ENCODE peak calls at places on chromosomes 5 and 9, in seven cellular contexts. X is anterior cingulate cortex; N is midbrain; E is T-helper 1 cell; W is osteoblast; K is activated naive CD4-positive, alpha-beta T cell treated with Interleukin-2 at 50 U/mL for 16 hours; F is EL. B is an unnamed sample.

GRCh38 chr5:177476531-177477233 is 3.2 kb upstream of the DBN1 start:
- DNase-seq in X (no peak), N (no peak), E (no peak), W (peak), K (no peak), F (no peak), B (no peak)

GRCh38 chr5:170450041-170450660 is 53.7 kb upstream of the KCNIP1 start:
- DNase-seq in X (no peak), N (no peak), E (no peak), W (no peak), K (no peak), F (no peak), B (no peak)

GRCh38 chr5:118701796-118702195 is 286.6 kb downstream of the DTWD2 start:
- DNase-seq in X (no peak), N (no peak), E (no peak), W (no peak), K (no peak), F (peak), B (no peak)

GRCh38 chr9:122402403-122403268 is 31.8 kb downstream of the PTGS1 start:
- DNase-seq in X (no peak), N (no peak), E (peak), W (peak), K (no peak), F (peak), B (no peak)

GRCh38 chr9:5560439-5560838 is 50.1 kb downstream of the PDCD1LG2 start:
- DNase-seq in X (no peak), N (no peak), E (no peak), W (no peak), K (no peak), F (no peak), B (no peak)

GRCh38 chr9:89663264-89663970 is 58.6 kb downstream of the GADD45G start:
- DNase-seq in X (no peak), N (no peak), E (no peak), W (no peak), K (no peak), F (no peak), B (no peak)

GRCh38 chr5:96687812-96688453 is 25.8 kb downstream of the CAST start:
- DNase-seq in X (no peak), N (no peak), E (peak), W (peak), K (no peak), F (peak), B (no peak)

GRCh38 chr9:36029765-36030528 is 6.8 kb upstream of the RECK start:
- DNase-seq in X (no peak), N (no peak), E (no peak), W (peak), K (no peak), F (peak), B (no peak)

GRCh38 chr5:8829322-8830029 is 716.4 kb downstream of the SEMA5A start:
- DNase-seq in X (no peak), N (no peak), E (no peak), W (peak), K (no peak), F (peak), B (no peak)

GRCh38 chr9:88993871-88994819 is 2.9 kb downstream of the S1PR3 start:
- DNase-seq in X (no peak), N (no peak), E (no peak), W (no peak), K (no peak), F (no peak), B (no peak)

GRCh38 chr5:31413030-31413812 is 118.7 kb downstream of the DROSHA start:
- DNase-seq in X (no peak), N (no peak), E (no peak), W (no peak), K (no peak), F (no peak), B (no peak)

GRCh38 chr9:19174127-19174921 is 47.0 kb upstream of the PLIN2 start:
- DNase-seq in X (peak), N (peak), E (peak), W (peak), K (peak), F (peak), B (peak)

GRCh38 chr5:95615164-95615467 is 4.8 kb upstream of the GPR150 start:
- DNase-seq in X (no peak), N (no peak), E (peak), W (no peak), K (no peak), F (no peak), B (no peak)

GRCh38 chr5:14588145-14588544 is 6.6 kb downstream of the OTULINL start:
- DNase-seq in X (no peak), N (no peak), E (no peak), W (no peak), K (no peak), F (no peak), B (no peak)

GRCh38 chr5:139711852-139712171 is 63.7 kb downstream of the CXXC5 start:
- DNase-seq in X (no peak), N (peak), E (no peak), W (peak), K (no peak), F (no peak), B (no peak)

GRCh38 chr9:136544549-136545064 is 1.2 kb downstream of the NOTCH1 start:
- DNase-seq in X (peak), N (peak), E (peak), W (peak), K (peak), F (peak), B (peak)

GRCh38 chr9:32468740-32469139 is 57.3 kb downstream of the RIGI start:
- DNase-seq in X (no peak), N (no peak), E (no peak), W (no peak), K (no peak), F (no peak), B (no peak)

GRCh38 chr5:117682416-117682815 is 1107.8 kb upstream of the SEMA6A start:
- DNase-seq in X (no peak), N (no peak), E (no peak), W (no peak), K (no peak), F (peak), B (no peak)

GRCh38 chr5:148952097-148952828 is 110.6 kb downstream of the SH3TC2 start:
- DNase-seq in X (no peak), N (no peak), E (no peak), W (no peak), K (no peak), F (no peak), B (no peak)

GRCh38 chr9:98191210-98191609 is 1.2 kb downstream of the CORO2A start:
- DNase-seq in X (no peak), N (no peak), E (no peak), W (peak), K (no peak), F (no peak), B (no peak)

GRCh38 chr9:98775831-98776441 is 20.4 kb downstream of the ANKS6 start:
- DNase-seq in X (no peak), N (peak), E (peak), W (peak), K (no peak), F (peak), B (no peak)

GRCh38 chr5:149043641-149044040 is 19.2 kb downstream of the SH3TC2 start:
- DNase-seq in X (no peak), N (no peak), E (no peak), W (no peak), K (no peak), F (no peak), B (no peak)

GRCh38 chr5:153350192-153350883 is 140.1 kb upstream of the GRIA1 start:
- DNase-seq in X (no peak), N (no peak), E (no peak), W (peak), K (no peak), F (no peak), B (no peak)

GRCh38 chr5:150624334-150625163 is 15.9 kb upstream of the SYNPO start:
- DNase-seq in X (no peak), N (no peak), E (peak), W (peak), K (peak), F (peak), B (peak)

GRCh38 chr5:39219433-39219832 is at the start of gene FYB1:
- DNase-seq in X (no peak), N (peak), E (no peak), W (peak), K (no peak), F (peak), B (no peak)

GRCh38 chr9:20623748-20624124 is 1.4 kb upstream of the MLLT3 start:
- DNase-seq in X (no peak), N (no peak), E (no peak), W (no peak), K (no peak), F (no peak), B (no peak)

GRCh38 chr5:166699616-166700015 is 1591.8 kb upstream of the WWC1 start:
- DNase-seq in X (no peak), N (no peak), E (no peak), W (no peak), K (no peak), F (no peak), B (no peak)

GRCh38 chr5:55904152-55904551 is 53.0 kb downstream of the IL31RA start:
- DNase-seq in X (no peak), N (peak), E (no peak), W (peak), K (no peak), F (no peak), B (no peak)

GRCh38 chr9:131781069-131781468 is 41.2 kb upstream of the RAPGEF1 start:
- DNase-seq in X (no peak), N (no peak), E (no peak), W (no peak), K (no peak), F (no peak), B (no peak)

GRCh38 chr5:146993876-146994530 is 115.4 kb upstream of the PPP2R2B start:
- DNase-seq in X (no peak), N (peak), E (no peak), W (no peak), K (no peak), F (no peak), B (no peak)

GRCh38 chr5:39876146-39876545 is 451.4 kb upstream of the DAB2 start:
- DNase-seq in X (no peak), N (no peak), E (no peak), W (no peak), K (no peak), F (no peak), B (no peak)

GRCh38 chr9:15909297-15909696 is 356.5 kb downstream of the CCDC171 start:
- DNase-seq in X (no peak), N (no peak), E (no peak), W (no peak), K (no peak), F (peak), B (no peak)

GRCh38 chr5:21070871-21071270 is 1082.9 kb upstream of the CDH18 start:
- DNase-seq in X (no peak), N (no peak), E (no peak), W (no peak), K (no peak), F (no peak), B (no peak)

GRCh38 chr9:113808391-113809191 is 67.5 kb upstream of the ZNF618 start:
- DNase-seq in X (no peak), N (no peak), E (no peak), W (peak), K (no peak), F (peak), B (no peak)

GRCh38 chr9:76302947-76303550 is 91.2 kb downstream of the RFK start:
- DNase-seq in X (no peak), N (peak), E (peak), W (peak), K (no peak), F (peak), B (no peak)

GRCh38 chr5:16579142-16579541 is 37.7 kb downstream of the RETREG1 start:
- DNase-seq in X (no peak), N (peak), E (no peak), W (no peak), K (no peak), F (no peak), B (no peak)

B was measured in effector CD8-positive, alpha-beta T cell.